ENCODE peak calls at places on chromosome 22, in seven cellular contexts. One of them, this sample, is unnamed.

GRCh38 chr22:44111562-44112155 is 69.1 kb upstream of the PARVG start:
- DNase-seq in neural crest cell: no peak
- DNase-seq in H1: no peak
- DNase-seq in NCI-H748 treated with DMSO at 0.1 percent for 48 hours: no peak
- DNase-seq in activated CD4-positive, alpha-beta T cell treated with anti-CD3 and anti-CD28 coated beads, Interleukin-2, amount 10 ng/mL, durations not matched to agents 7 days and 5 days: no peak
- DNase-seq in foreskin keratinocyte: no peak
- DNase-seq in uterus: no peak
- DNase-seq in this sample: no peak

GRCh38 chr22:36853407-36854099 is 7.3 kb upstream of the NCF4 start:
- DNase-seq in neural crest cell: peak; percentile 87
- DNase-seq in NCI-H748 treated with DMSO at 0.1 percent for 48 hours: no peak
- DNase-seq in uterus: peak; percentile 31
- DNase-seq in foreskin keratinocyte: no peak
- DNase-seq in H1: peak; percentile 69
- DNase-seq in activated CD4-positive, alpha-beta T cell treated with anti-CD3 and anti-CD28 coated beads, Interleukin-2, amount 10 ng/mL, durations not matched to agents 7 days and 5 days: peak; percentile 91
- DNase-seq in this sample: peak; percentile 39

GRCh38 chr22:45242778-45243191 is 2.1 kb upstream of the KIAA0930 start:
- DNase-seq in activated CD4-positive, alpha-beta T cell treated with anti-CD3 and anti-CD28 coated beads, Interleukin-2, amount 10 ng/mL, durations not matched to agents 7 days and 5 days: no peak
- DNase-seq in neural crest cell: no peak
- DNase-seq in NCI-H748 treated with DMSO at 0.1 percent for 48 hours: peak; percentile 80
- DNase-seq in foreskin keratinocyte: no peak
- DNase-seq in H1: no peak
- DNase-seq in uterus: no peak
- DNase-seq in this sample: no peak

GRCh38 chr22:41939981-41940852 is 6.7 kb downstream of the CENPM start:
- DNase-seq in foreskin keratinocyte: no peak
- DNase-seq in H1: no peak
- DNase-seq in activated CD4-positive, alpha-beta T cell treated with anti-CD3 and anti-CD28 coated beads, Interleukin-2, amount 10 ng/mL, durations not matched to agents 7 days and 5 days: peak; percentile 97
- DNase-seq in neural crest cell: no peak
- DNase-seq in uterus: no peak
- DNase-seq in NCI-H748 treated with DMSO at 0.1 percent for 48 hours: no peak
- DNase-seq in this sample: peak; percentile 41

GRCh38 chr22:46829140-46829891 is 66.9 kb downstream of the TBC1D22A start:
- DNase-seq in activated CD4-positive, alpha-beta T cell treated with anti-CD3 and anti-CD28 coated beads, Interleukin-2, amount 10 ng/mL, durations not matched to agents 7 days and 5 days: no peak
- DNase-seq in foreskin keratinocyte: peak; percentile 80
- DNase-seq in H1: no peak
- DNase-seq in uterus: no peak
- DNase-seq in neural crest cell: no peak
- DNase-seq in NCI-H748 treated with DMSO at 0.1 percent for 48 hours: no peak
- DNase-seq in this sample: no peak

GRCh38 chr22:30221121-30221992 is 25.2 kb downstream of the LIF start:
- DNase-seq in neural crest cell: no peak
- DNase-seq in uterus: no peak
- DNase-seq in activated CD4-positive, alpha-beta T cell treated with anti-CD3 and anti-CD28 coated beads, Interleukin-2, amount 10 ng/mL, durations not matched to agents 7 days and 5 days: peak; percentile 82
- DNase-seq in NCI-H748 treated with DMSO at 0.1 percent for 48 hours: no peak
- DNase-seq in H1: no peak
- DNase-seq in foreskin keratinocyte: no peak
- DNase-seq in this sample: no peak

GRCh38 chr22:42384506-42384905 is 47.7 kb downstream of the NFAM1 start:
- DNase-seq in H1: no peak
- DNase-seq in NCI-H748 treated with DMSO at 0.1 percent for 48 hours: no peak
- DNase-seq in uterus: no peak
- DNase-seq in neural crest cell: no peak
- DNase-seq in foreskin keratinocyte: no peak
- DNase-seq in activated CD4-positive, alpha-beta T cell treated with anti-CD3 and anti-CD28 coated beads, Interleukin-2, amount 10 ng/mL, durations not matched to agents 7 days and 5 days: no peak
- DNase-seq in this sample: no peak

GRCh38 chr22:48250937-48251530 is 1488.6 kb downstream of the TBC1D22A start:
- DNase-seq in H1: no peak
- DNase-seq in activated CD4-positive, alpha-beta T cell treated with anti-CD3 and anti-CD28 coated beads, Interleukin-2, amount 10 ng/mL, durations not matched to agents 7 days and 5 days: no peak
- DNase-seq in foreskin keratinocyte: no peak
- DNase-seq in neural crest cell: no peak
- DNase-seq in NCI-H748 treated with DMSO at 0.1 percent for 48 hours: no peak
- DNase-seq in uterus: no peak
- DNase-seq in this sample: no peak

GRCh38 chr22:26835929-26836528 is 178.6 kb downstream of the MIAT start:
- DNase-seq in neural crest cell: peak; percentile 59
- DNase-seq in NCI-H748 treated with DMSO at 0.1 percent for 48 hours: no peak
- DNase-seq in uterus: peak; percentile 19
- DNase-seq in activated CD4-positive, alpha-beta T cell treated with anti-CD3 and anti-CD28 coated beads, Interleukin-2, amount 10 ng/mL, durations not matched to agents 7 days and 5 days: peak; percentile 68
- DNase-seq in foreskin keratinocyte: peak; percentile 17
- DNase-seq in H1: peak; percentile 78
- DNase-seq in this sample: no peak

This sample was measured in gastrocnemius medialis.